ENCODE peak calls at places on chromosomes 7 and 10, in nine cellular contexts. Y is AG04450, Z is pancreas, I is Caco-2, F is MM.1S, A is thoracic aorta, T is brain microvascular endothelial cell, V is AG09319, E is heart left ventricle. Q is an unnamed sample.

GRCh38 chr7:129948338-129948737 is 4.4 kb downstream of the UBE2H start:
- DNase-seq in Y (no peak), Z (no peak), I (no peak), F (no peak), A (no peak), T (no peak), V (no peak), E (no peak), Q (no peak)

GRCh38 chr10:62038609-62039190 is 137.2 kb downstream of the ARID5B start:
- DNase-seq in Y (no peak), Z (peak), I (peak), F (peak), A (no peak), T (peak), V (no peak), E (peak), Q (peak)

GRCh38 chr7:100655908-100656674 is at the start of gene ACTL6B:
- DNase-seq in Y (no peak), Z (no peak), I (no peak), F (no peak), A (no peak), T (peak), V (no peak), E (peak), Q (peak)

GRCh38 chr7:44201813-44202212 is 1.0 kb downstream of the YKT6 start:
- DNase-seq in Y (no peak), Z (no peak), I (no peak), F (no peak), A (no peak), T (peak), V (no peak), E (no peak), Q (no peak)

GRCh38 chr7:128136215-128136597 is 104.9 kb upstream of the LEP start:
- DNase-seq in Y (no peak), Z (no peak), I (no peak), F (no peak), A (no peak), T (no peak), V (no peak), E (no peak), Q (no peak)

GRCh38 chr10:23171232-23171876 is 20.8 kb upstream of the PTF1A start:
- DNase-seq in Y (no peak), Z (no peak), I (peak), F (no peak), A (no peak), T (peak), V (no peak), E (no peak), Q (peak)

GRCh38 chr7:8719102-8719501 is 285.7 kb downstream of the NXPH1 start:
- DNase-seq in Y (no peak), Z (no peak), I (no peak), F (no peak), A (no peak), T (no peak), V (no peak), E (no peak), Q (no peak)

GRCh38 chr7:11436317-11436716 is 395.7 kb downstream of the THSD7A start:
- DNase-seq in Y (no peak), Z (no peak), I (no peak), F (no peak), A (no peak), T (no peak), V (no peak), E (no peak), Q (no peak)

GRCh38 chr10:38094158-38094922 is at the start of gene ZNF37A:
- DNase-seq in Y (peak), Z (peak), I (peak), F (peak), A (peak), T (peak), V (peak), E (peak), Q (peak)

GRCh38 chr10:92695679-92696605 is 6.2 kb downstream of the HHEX start:
- DNase-seq in Y (no peak), Z (peak), I (no peak), F (no peak), A (no peak), T (peak), V (no peak), E (no peak), Q (no peak)

GRCh38 chr7:11473807-11474424 is 358.1 kb downstream of the THSD7A start:
- DNase-seq in Y (no peak), Z (no peak), I (no peak), F (no peak), A (no peak), T (no peak), V (no peak), E (no peak), Q (no peak)

GRCh38 chr7:20214787-20215669 is 2.2 kb downstream of the MACC1 start:
- DNase-seq in Y (no peak), Z (no peak), I (peak), F (no peak), A (no peak), T (no peak), V (no peak), E (no peak), Q (no peak)

GRCh38 chr7:93890041-93890463 is 501 bp downstream of the TFPI2 start:
- DNase-seq in Y (no peak), Z (peak), I (no peak), F (peak), A (no peak), T (peak), V (no peak), E (no peak), Q (peak)

GRCh38 chr10:11425288-11425595 is 186.2 kb downstream of the USP6NL start:
- DNase-seq in Y (no peak), Z (no peak), I (no peak), F (peak), A (no peak), T (no peak), V (no peak), E (no peak), Q (no peak)

GRCh38 chr10:7192831-7193348 is 217.9 kb downstream of the SFMBT2 start:
- DNase-seq in Y (no peak), Z (no peak), I (no peak), F (no peak), A (no peak), T (no peak), V (no peak), E (no peak), Q (no peak)

GRCh38 chr7:20444041-20444440 is 113.3 kb downstream of the ITGB8 start:
- DNase-seq in Y (no peak), Z (no peak), I (no peak), F (no peak), A (no peak), T (no peak), V (no peak), E (no peak), Q (no peak)

GRCh38 chr7:28015169-28015568 is 165.4 kb downstream of the JAZF1 start:
- DNase-seq in Y (no peak), Z (no peak), I (no peak), F (no peak), A (no peak), T (no peak), V (no peak), E (no peak), Q (no peak)

GRCh38 chr10:31404640-31405039 is 85.6 kb downstream of the ZEB1 start:
- DNase-seq in Y (no peak), Z (no peak), I (no peak), F (no peak), A (no peak), T (peak), V (no peak), E (peak), Q (no peak)

GRCh38 chr7:97982647-97983046 is 7.3 kb downstream of the OCM2 start:
- DNase-seq in Y (no peak), Z (no peak), I (no peak), F (no peak), A (no peak), T (no peak), V (no peak), E (no peak), Q (no peak)

GRCh38 chr7:99460651-99461050 is 5.3 kb downstream of the ATP5MF start:
- DNase-seq in Y (no peak), Z (no peak), I (no peak), F (no peak), A (no peak), T (no peak), V (no peak), E (no peak), Q (no peak)

GRCh38 chr10:43574035-43574892 is at the start of gene ZNF239:
- DNase-seq in Y (peak), Z (peak), I (peak), F (no peak), A (peak), T (peak), V (peak), E (peak), Q (peak)

GRCh38 chr10:125599194-125599593 is 83.8 kb downstream of the TEX36 start:
- DNase-seq in Y (no peak), Z (no peak), I (no peak), F (peak), A (no peak), T (no peak), V (no peak), E (no peak), Q (no peak)

GRCh38 chr7:124412531-124412930 is 353.1 kb downstream of the GPR37 start:
- DNase-seq in Y (no peak), Z (no peak), I (no peak), F (no peak), A (no peak), T (no peak), V (no peak), E (no peak), Q (no peak)

DNA sequence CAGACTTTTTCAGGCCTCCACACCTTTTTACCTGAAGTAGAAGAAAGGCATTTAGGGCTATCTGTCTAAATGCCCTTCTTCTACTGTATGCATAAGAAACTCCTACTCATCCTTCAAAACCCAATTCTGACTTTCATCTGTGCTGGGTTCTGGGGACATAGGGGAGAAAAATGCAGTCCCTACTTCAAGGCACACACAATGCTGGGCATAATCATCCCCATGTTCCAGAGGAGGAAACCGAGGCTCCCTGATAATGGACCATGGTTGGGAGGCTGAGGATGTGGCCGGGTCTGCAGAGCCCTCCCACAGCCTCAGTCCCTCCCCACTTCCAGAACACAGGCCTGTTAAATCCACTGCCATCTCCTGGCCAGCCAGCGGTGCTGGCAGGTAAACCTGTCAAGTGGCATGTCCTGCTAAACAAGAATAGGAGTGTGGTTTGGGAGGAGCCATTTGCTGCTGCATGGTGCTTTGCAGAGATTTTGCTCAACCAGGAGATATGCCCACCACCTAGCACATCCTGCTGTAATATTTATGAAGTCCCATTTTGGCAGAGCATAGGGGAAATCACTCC is 32.0 kb downstream of the GRID1 start:
- DNase-seq in Y (no peak), Z (no peak), I (peak), F (no peak), A (no peak), T (no peak), V (no peak), E (no peak), Q (no peak)
- TF ChIP-seq CTCF in Y (no peak), Z (no peak), I (peak), F (no peak), A (no peak), T (no peak), V (no peak), E (no peak), Q (no peak)

GRCh38 chr7:158549176-158549833 is 38.3 kb downstream of the PTPRN2 start:
- DNase-seq in Y (no peak), Z (no peak), I (no peak), F (no peak), A (no peak), T (peak), V (no peak), E (peak), Q (no peak)

GRCh38 chr7:158548726-158549125 is 38.9 kb downstream of the PTPRN2 start:
- DNase-seq in Y (no peak), Z (no peak), I (no peak), F (no peak), A (no peak), T (no peak), V (no peak), E (no peak), Q (no peak)

GRCh38 chr7:158549834-158550700 is 37.6 kb downstream of the PTPRN2 start:
- DNase-seq in Y (no peak), Z (no peak), I (no peak), F (no peak), A (no peak), T (no peak), V (no peak), E (no peak), Q (no peak)

GRCh38 chr7:158547817-158548216 is 39.8 kb downstream of the PTPRN2 start:
- DNase-seq in Y (no peak), Z (no peak), I (no peak), F (no peak), A (no peak), T (no peak), V (no peak), E (no peak), Q (no peak)

GRCh38 chr7:158550886-158551452 is 36.7 kb downstream of the PTPRN2 start:
- DNase-seq in Y (no peak), Z (no peak), I (no peak), F (no peak), A (no peak), T (no peak), V (no peak), E (no peak), Q (no peak)
- TF ChIP-seq CTCF in Y (no peak), Z (no peak), I (no peak), F (no peak), A (no peak), T (no peak), V (no peak), E (no peak), Q (no peak)

DNA sequence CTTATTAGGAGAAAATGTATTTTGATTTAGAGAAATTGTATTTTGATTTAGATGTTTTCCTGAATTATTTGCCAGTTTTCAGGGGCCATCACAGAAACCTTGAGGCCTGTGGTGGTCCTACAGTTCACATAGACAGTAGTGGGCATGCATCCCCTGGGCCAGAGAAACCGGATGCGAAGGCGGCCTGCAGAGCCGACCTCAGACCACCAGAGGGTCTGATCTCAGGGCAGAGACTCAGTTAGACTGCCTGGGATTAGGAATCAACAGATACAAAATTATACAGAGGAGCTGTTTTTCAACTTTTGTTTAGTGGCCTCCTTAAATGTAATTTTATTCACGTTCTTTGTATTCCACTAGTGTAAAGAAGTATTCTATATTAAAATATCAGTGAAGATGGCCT is 158.4 kb downstream of the PAXIP1 start:
- DNase-seq in Y (no peak), Z (no peak), I (no peak), F (no peak), A (no peak), T (no peak), V (no peak), E (no peak), Q (no peak)
- TF ChIP-seq CTCF in Y (no peak), Z (no peak), I (no peak), F (no peak), A (no peak), T (no peak), V (no peak), E (no peak), Q (no peak)

GRCh38 chr7:25995893-25996529 is 156.0 kb upstream of the NFE2L3 start:
- DNase-seq in Y (no peak), Z (peak), I (peak), F (no peak), A (no peak), T (no peak), V (no peak), E (no peak), Q (no peak)
- TF ChIP-seq CTCF in Y (no peak), Z (no peak), I (peak), F (no peak), A (no peak), T (no peak), V (no peak), E (no peak), Q (no peak)

DNA sequence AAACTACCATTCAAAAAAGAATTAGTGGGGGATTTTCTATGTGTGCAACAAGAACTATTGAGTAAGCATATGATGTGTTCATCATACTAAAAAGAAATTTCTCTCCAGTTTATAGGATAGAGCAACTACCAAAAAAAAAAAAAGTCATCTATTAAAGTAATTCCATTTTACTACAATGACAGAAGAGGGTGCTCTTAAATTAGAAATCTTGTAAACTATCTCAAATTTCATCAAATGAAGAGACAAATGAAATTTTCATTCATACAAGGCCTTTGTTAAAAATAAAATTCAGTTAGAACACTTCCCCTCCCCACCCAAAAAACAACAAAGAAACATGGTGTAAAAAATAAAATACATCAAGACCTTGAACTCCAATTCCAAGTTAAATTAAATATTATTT is 195.4 kb upstream of the PLXDC2 start:
- DNase-seq in Y (no peak), Z (no peak), I (no peak), F (no peak), A (no peak), T (no peak), V (no peak), E (no peak), Q (no peak)
- TF ChIP-seq CTCF in Y (no peak), Z (no peak), I (no peak), F (no peak), A (no peak), T (no peak), V (peak), E (peak), Q (no peak)

DNA sequence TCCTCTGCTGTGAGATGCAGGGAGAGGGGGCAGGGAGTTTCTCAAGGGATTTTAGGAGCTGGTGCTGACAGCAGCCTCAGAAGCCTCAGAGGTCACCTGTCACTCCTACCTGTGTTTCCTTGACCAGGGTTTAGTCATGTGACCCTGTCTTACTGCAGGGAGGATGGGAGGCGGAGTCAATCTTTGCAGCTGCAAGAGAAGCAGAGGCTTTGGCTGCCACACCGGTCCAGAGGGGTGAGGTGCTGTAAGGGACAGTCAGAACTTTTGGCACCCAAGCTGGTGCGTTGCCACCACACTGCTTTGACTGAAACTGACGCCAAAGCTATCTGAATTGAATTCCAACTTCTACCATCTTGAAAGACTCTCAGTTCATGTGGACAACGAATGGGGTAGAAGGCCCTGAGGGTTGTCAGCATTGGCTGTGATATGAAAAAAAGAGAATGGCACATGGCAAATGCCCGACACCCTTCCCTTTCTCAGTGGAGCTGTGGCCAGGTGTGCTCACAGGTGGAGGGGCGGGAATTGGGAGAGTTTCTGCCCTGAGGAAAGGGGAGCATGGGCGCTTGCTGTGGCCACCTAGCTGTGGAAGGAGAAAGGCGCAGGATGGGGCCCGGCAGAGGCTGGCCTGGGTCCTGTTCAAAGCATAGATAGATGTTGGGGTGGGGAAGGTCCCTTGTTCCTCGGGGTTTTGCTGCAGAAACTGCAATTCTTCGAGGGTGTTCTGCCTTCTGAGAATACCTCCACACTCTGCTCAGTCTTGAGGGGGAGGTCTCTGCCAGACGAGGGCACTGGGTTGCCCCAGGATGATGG is 69.3 kb downstream of the ARHGAP22 start:
- DNase-seq in Y (no peak), Z (no peak), I (no peak), F (peak), A (no peak), T (no peak), V (no peak), E (no peak), Q (no peak)
- TF ChIP-seq CTCF in Y (peak), Z (no peak), I (no peak), F (peak), A (no peak), T (peak), V (no peak), E (no peak), Q (no peak)

GRCh38 chr7:46759711-46760480 is 822.0 kb downstream of the TNS3 start:
- DNase-seq in Y (no peak), Z (no peak), I (no peak), F (no peak), A (no peak), T (peak), V (peak), E (no peak), Q (no peak)
- TF ChIP-seq CTCF in Y (no peak), Z (no peak), I (no peak), F (no peak), A (no peak), T (no peak), V (no peak), E (no peak), Q (no peak)

DNA sequence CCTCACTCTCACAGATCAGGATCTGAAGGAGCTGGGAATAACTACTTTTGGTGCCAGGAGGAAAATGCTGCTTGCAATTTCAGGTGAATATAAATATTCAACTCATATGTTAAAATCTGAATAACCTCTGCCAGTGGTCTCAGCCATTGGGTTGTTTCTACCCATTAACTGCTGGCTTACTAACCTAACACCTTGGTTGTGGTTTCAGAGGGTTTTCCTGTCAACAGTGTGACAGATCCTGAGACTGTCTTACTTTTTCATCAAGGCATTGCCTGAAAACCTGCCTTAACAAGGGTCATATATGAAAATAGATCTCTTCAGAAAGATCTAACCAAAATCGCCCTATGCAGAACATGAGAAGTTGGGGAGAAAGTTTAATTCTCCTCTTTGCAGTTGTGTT is 307.7 kb downstream of the BICC1 start:
- DNase-seq in Y (no peak), Z (no peak), I (no peak), F (no peak), A (no peak), T (no peak), V (no peak), E (no peak), Q (no peak)
- TF ChIP-seq CTCF in Y (no peak), Z (no peak), I (no peak), F (no peak), A (no peak), T (no peak), V (no peak), E (no peak), Q (no peak)

GRCh38 chr10:2619472-2619871 is 447.9 kb upstream of the PFKP start:
- DNase-seq in Y (no peak), Z (no peak), I (no peak), F (no peak), A (no peak), T (no peak), V (no peak), E (no peak), Q (no peak)
- TF ChIP-seq CTCF in Y (peak), Z (no peak), I (peak), F (peak), A (no peak), T (peak), V (no peak), E (peak), Q (no peak)